ENCODE peak calls at places on chromosomes 2 and 18, in ten cellular contexts. H is tibial artery, U is fibroblast of the aortic adventitia, J is Karpas-422, I is left lung, F is H7, G is AG09309, E is left ventricle myocardium inferior, B is cardiac fibroblast, L is spleen. R is an unnamed sample.
A peak's percentile ranks its signal among the peaks of the same experiment; 100 is the strongest.

GRCh38 chr18:45634454-45634853 is 19.2 kb downstream of the SLC14A2 start:
- DNase-seq in H (no peak), U (no peak), J (no peak), I (no peak), F (no peak), G (no peak), E (no peak), B (no peak), L (no peak), R (no peak)

GRCh38 chr18:79756826-79757225 is 40.9 kb upstream of the KCNG2 start:
- DNase-seq in H (no peak), U (no peak), J (no peak), I (no peak), F (no peak), G (no peak), E (no peak), B (no peak), L (peak; percentile 31), R (no peak)

GRCh38 chr2:182038579-182038978 is 52.9 kb downstream of the PPP1R1C start:
- DNase-seq in H (no peak), U (peak; percentile 58), J (no peak), I (no peak), F (no peak), G (no peak), E (no peak), B (peak; percentile 68), L (no peak), R (peak; percentile 40)

GRCh38 chr2:186848873-186849578 is at the start of gene ZSWIM2:
- DNase-seq in H (peak; percentile 63), U (peak; percentile 94), J (no peak), I (peak; percentile 86), F (peak; percentile 74), G (peak; percentile 90), E (peak; percentile 36), B (peak; percentile 95), L (peak; percentile 80), R (peak; percentile 15)

GRCh38 chr2:23427976-23428375 is 43.0 kb downstream of the KLHL29 start:
- DNase-seq in H (no peak), U (no peak), J (no peak), I (no peak), F (no peak), G (no peak), E (no peak), B (no peak), L (peak; percentile 41), R (no peak)

GRCh38 chr2:240966457-240966905 is 31.9 kb upstream of the SNED1 start:
- DNase-seq in H (peak; percentile 11), U (no peak), J (no peak), I (no peak), F (peak; percentile 60), G (no peak), E (peak; percentile 13), B (no peak), L (peak; percentile 64), R (no peak)

GRCh38 chr2:181780159-181781081 is 100.1 kb upstream of the NEUROD1 start:
- DNase-seq in H (no peak), U (no peak), J (no peak), I (no peak), F (no peak), G (no peak), E (no peak), B (no peak), L (no peak), R (no peak)

GRCh38 chr18:78006805-78007204 is 757.2 kb downstream of the GALR1 start:
- DNase-seq in H (no peak), U (no peak), J (no peak), I (no peak), F (peak; percentile 49), G (no peak), E (no peak), B (no peak), L (no peak), R (no peak)

GRCh38 chr2:118530976-118531375 is 316.5 kb downstream of the EN1 start:
- DNase-seq in H (no peak), U (peak; percentile 50), J (no peak), I (no peak), F (no peak), G (peak; percentile 27), E (no peak), B (peak; percentile 40), L (no peak), R (peak; percentile 3)

GRCh38 chr18:38698108-38698507 is 1132.5 kb upstream of the CELF4 start:
- DNase-seq in H (no peak), U (no peak), J (no peak), I (no peak), F (peak; percentile 13), G (no peak), E (no peak), B (no peak), L (no peak), R (no peak)

GRCh38 chr2:240371461-240372000 is 63.9 kb upstream of the GPC1 start:
- DNase-seq in H (no peak), U (no peak), J (no peak), I (peak; percentile 51), F (no peak), G (no peak), E (no peak), B (no peak), L (no peak), R (no peak)

GRCh38 chr18:50469380-50469781 is 90.5 kb upstream of the MAPK4 start:
- DNase-seq in H (peak; percentile 32), U (no peak), J (no peak), I (no peak), F (no peak), G (no peak), E (peak; percentile 60), B (no peak), L (no peak), R (no peak)

GRCh38 chr2:1497122-1497611 is 83.9 kb downstream of the TPO start:
- DNase-seq in H (no peak), U (no peak), J (no peak), I (peak; percentile 38), F (no peak), G (no peak), E (no peak), B (no peak), L (peak; percentile 75), R (no peak)

DNA sequence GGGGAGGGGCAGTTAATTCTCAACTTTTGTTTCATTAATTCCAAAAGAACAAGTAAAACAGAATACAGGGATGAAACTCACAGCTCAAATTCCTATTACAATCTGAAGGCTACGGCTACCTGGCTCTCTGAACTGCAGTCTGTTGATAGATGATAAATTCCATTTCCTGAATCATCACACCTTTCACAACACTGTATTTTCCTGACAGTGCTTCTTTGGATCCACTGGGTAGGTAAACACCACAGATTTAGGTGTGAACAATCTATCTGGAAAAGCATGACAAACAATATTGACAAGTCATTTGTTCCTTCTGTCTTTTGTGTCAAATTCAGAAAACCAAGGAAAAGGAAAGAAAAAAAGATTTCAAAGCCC is 843.2 kb downstream of the LRRTM4 start:
- DNase-seq in H (no peak), U (no peak), J (no peak), I (no peak), F (no peak), G (no peak), E (no peak), B (no peak), L (no peak), R (no peak)
- H3K4me3 ChIP-seq in H (no peak overlapping the region), U (no peak overlapping the region), J (no peak overlapping the region), I (no peak overlapping the region), F (no peak overlapping the region), G (no peak overlapping the region), E (no peak overlapping the region), B (no peak overlapping the region), L (no peak overlapping the region), R (no peak overlapping the region)

GRCh38 chr2:68368657-68369339 is 3.7 kb downstream of the PLEK start:
- DNase-seq in H (no peak), U (peak; percentile 77), J (peak; percentile 54), I (no peak), F (no peak), G (peak; percentile 62), E (no peak), B (peak; percentile 67), L (no peak), R (peak; percentile 57)
- H3K4me3 ChIP-seq in H (no peak overlapping the region), U (no peak overlapping the region), J (peak overlapping the region; percentile 89), I (peak overlapping the region; percentile 54), F (no peak overlapping the region), G (no peak overlapping the region), E (no peak overlapping the region), B (no peak overlapping the region), L (peak overlapping the region; percentile 58), R (no peak overlapping the region)

DNA sequence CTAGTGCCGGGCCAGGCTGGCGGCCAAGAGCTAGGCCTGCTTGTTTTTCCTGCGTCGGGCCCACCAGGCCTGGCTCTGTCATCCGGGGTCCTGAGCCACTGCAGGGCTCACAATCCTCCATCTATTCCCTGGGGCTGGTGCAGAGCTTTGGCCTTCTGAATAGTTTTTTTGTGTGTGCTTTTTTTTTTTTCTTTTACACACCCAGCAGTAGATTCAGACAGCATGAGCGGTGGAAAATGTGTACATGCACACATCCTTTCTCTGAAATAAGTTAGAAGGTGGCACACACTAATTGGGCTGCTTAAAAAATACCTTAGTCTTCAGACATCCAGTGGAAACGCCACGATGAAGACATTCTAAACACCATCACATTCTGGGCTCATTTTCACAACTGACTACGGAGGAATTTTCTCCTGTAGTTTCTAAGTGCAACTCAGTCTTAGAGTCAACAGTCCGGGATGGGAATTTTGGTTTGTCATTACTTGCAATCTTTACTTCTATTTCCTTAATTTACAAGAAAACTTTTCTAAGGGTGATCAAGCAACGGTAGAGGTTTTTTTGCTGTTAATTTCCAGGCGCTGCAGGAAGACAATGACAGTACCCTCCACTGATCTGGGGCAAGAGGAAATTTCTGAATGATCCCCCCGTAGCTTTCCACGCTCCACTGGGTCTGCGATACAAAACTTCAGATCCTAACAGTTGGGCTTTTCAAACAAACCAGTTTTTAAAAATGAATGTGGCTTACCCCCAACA is 6.0 kb downstream of the ZFP36L2 start:
- DNase-seq in H (no peak), U (peak; percentile 73), J (peak; percentile 56), I (no peak), F (no peak), G (no peak), E (no peak), B (peak; percentile 65), L (peak; percentile 23), R (no peak)
- H3K4me3 ChIP-seq in H (peak overlapping the region; percentile 89), U (peak overlapping the region; percentile 76), J (peak overlapping the region; percentile 90), I (peak overlapping the region; percentile 72), F (peak overlapping the region; percentile 40), G (peak overlapping the region; percentile 72), E (peak overlapping the region; percentile 94), B (peak overlapping the region; percentile 84), L (peak overlapping the region; percentile 80), R (peak overlapping the region; percentile 74)

GRCh38 chr2:127382836-127383235 is 4.9 kb downstream of the MAP3K2 start:
- DNase-seq in H (no peak), U (no peak), J (no peak), I (no peak), F (no peak), G (no peak), E (no peak), B (no peak), L (no peak), R (no peak)

GRCh38 chr2:127376265-127376664 is 11.5 kb downstream of the MAP3K2 start:
- DNase-seq in H (no peak), U (no peak), J (no peak), I (no peak), F (no peak), G (no peak), E (no peak), B (no peak), L (no peak), R (no peak)

GRCh38 chr2:127377262-127377661 is 10.5 kb downstream of the MAP3K2 start:
- DNase-seq in H (no peak), U (no peak), J (no peak), I (no peak), F (no peak), G (no peak), E (no peak), B (no peak), L (no peak), R (no peak)

GRCh38 chr2:127381762-127382161 is 6.0 kb downstream of the MAP3K2 start:
- DNase-seq in H (no peak), U (no peak), J (no peak), I (no peak), F (no peak), G (no peak), E (no peak), B (no peak), L (no peak), R (no peak)

GRCh38 chr2:127379712-127380355 is 7.9 kb downstream of the MAP3K2 start:
- DNase-seq in H (no peak), U (no peak), J (no peak), I (no peak), F (no peak), G (no peak), E (no peak), B (no peak), L (no peak), R (no peak)
- H3K4me3 ChIP-seq in H (no peak overlapping the region), U (no peak overlapping the region), J (no peak overlapping the region), I (no peak overlapping the region), F (no peak overlapping the region), G (no peak overlapping the region), E (no peak overlapping the region), B (no peak overlapping the region), L (no peak overlapping the region), R (no peak overlapping the region)